ENCODE peak calls at places on chromosomes 7 and 10, in four cellular contexts. Y, C, A and P are unnamed samples.

GRCh38 chr10:119412244-119412750 is 130.2 kb downstream of the RGS10 start:
- DNase-seq in C (peak; percentile 50), A (no peak), Y (peak; percentile 82), P (peak; percentile 32)

GRCh38 chr7:51354897-51355296 is 38.3 kb upstream of the COBL start:
- DNase-seq in Y (no peak), C (no peak), A (peak; percentile 17), P (no peak)

GRCh38 chr10:77921395-77921794 is 5.2 kb downstream of the DLG5 start:
- DNase-seq in A (no peak), C (no peak), Y (no peak), P (no peak)

GRCh38 chr7:27182861-27183681 is 2.0 kb downstream of the HOXA11 start:
- DNase-seq in A (no peak), C (no peak), Y (no peak), P (peak; percentile 47)

GRCh38 chr7:47183896-47184629 is 397.8 kb downstream of the TNS3 start:
- DNase-seq in C (no peak), A (no peak), Y (no peak), P (no peak)

GRCh38 chr7:106609416-106609815 is 51.5 kb downstream of the CCDC71L start:
- DNase-seq in Y (no peak), A (no peak), C (no peak), P (no peak)

GRCh38 chr7:126574838-126575250 is 677.9 kb downstream of the GRM8 start:
- DNase-seq in C (no peak), Y (no peak), A (no peak), P (no peak)

GRCh38 chr7:105046414-105046813 is 32.4 kb downstream of the KMT2E start:
- DNase-seq in C (no peak), Y (no peak), A (no peak), P (no peak)

GRCh38 chr10:100826983-100827818 is 81.8 kb downstream of the PAX2 start:
- DNase-seq in Y (no peak), C (no peak), A (peak; percentile 44), P (peak; percentile 56)

GRCh38 chr7:3207387-3207786 is 93.7 kb upstream of the SDK1 start:
- DNase-seq in C (no peak), Y (no peak), A (no peak), P (no peak)

GRCh38 chr7:16083931-16084330 is 337.4 kb downstream of the CRPPA start:
- DNase-seq in A (no peak), Y (no peak), C (no peak), P (no peak)

GRCh38 chr7:78221961-78222751 is 423.6 kb downstream of the PHTF2 start:
- DNase-seq in A (no peak), Y (no peak), C (no peak), P (no peak)

GRCh38 chr7:78224923-78225322 is 426.4 kb downstream of the PHTF2 start:
- DNase-seq in A (no peak), C (no peak), Y (no peak), P (no peak)

GRCh38 chr7:78225534-78225933 is 427.0 kb downstream of the PHTF2 start:
- DNase-seq in Y (no peak), C (no peak), A (no peak), P (no peak)

GRCh38 chr7:78223598-78223997 is 425.0 kb downstream of the PHTF2 start:
- DNase-seq in A (no peak), C (no peak), Y (no peak), P (no peak)

DNA sequence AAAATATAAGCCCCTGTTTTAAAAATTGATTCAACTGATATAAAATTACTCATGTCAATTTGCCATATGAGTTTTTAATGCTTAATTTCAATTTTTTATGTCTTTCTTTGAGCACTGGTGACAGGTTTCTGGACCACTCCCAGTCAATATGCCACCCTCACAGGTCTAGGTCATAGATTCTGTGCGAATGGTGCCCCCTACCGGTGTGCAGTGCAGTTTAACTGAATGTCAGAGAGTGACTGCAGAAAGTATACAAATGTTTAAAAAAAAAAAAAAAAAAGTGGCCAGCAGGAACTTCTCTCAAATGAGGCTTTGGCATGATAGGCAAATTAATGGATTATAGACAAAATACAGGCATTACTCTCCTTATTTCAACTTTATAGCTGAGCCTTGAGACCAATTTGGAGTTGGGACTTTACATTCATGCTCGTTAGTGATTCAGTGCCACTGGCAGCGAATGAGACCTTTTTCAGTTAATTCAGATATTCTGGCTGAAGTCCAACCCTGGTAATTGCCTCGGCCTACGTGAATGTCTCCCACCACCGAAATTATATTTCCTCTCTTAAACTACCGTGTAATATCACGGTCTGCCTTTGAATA is 427.6 kb downstream of the PHTF2 start:
- DNase-seq in Y (peak; percentile 18), A (peak; percentile 53), C (peak; percentile 47), P (peak; percentile 70)
- TF ChIP-seq CTCF in Y (peak; percentile 42), A (peak; percentile 43), C (peak; percentile 73), P (peak; percentile 53)

GRCh38 chr7:4683884-4684565 is 1.9 kb downstream of the FOXK1 start:
- DNase-seq in C (no peak), A (peak; percentile 52), Y (peak; percentile 78), P (peak; percentile 37)

GRCh38 chr7:4681218-4681851 is 760 bp upstream of the FOXK1 start:
- DNase-seq in A (peak; percentile 39), C (no peak), Y (no peak), P (no peak)

GRCh38 chr7:4683043-4683883 is 1.2 kb downstream of the FOXK1 start:
- DNase-seq in C (no peak), A (peak; percentile 37), Y (peak; percentile 38), P (peak; percentile 23)

GRCh38 chr7:4681922-4682620 is at the start of gene FOXK1:
- DNase-seq in C (no peak), A (peak; percentile 78), Y (peak; percentile 76), P (peak; percentile 87)

GRCh38 chr7:4682621-4683042 is 537 bp downstream of the FOXK1 start:
- DNase-seq in A (peak; percentile 68), C (no peak), Y (peak; percentile 36), P (peak; percentile 49)
- TF ChIP-seq CTCF in A (no peak), C (no peak), Y (no peak), P (no peak)

DNA sequence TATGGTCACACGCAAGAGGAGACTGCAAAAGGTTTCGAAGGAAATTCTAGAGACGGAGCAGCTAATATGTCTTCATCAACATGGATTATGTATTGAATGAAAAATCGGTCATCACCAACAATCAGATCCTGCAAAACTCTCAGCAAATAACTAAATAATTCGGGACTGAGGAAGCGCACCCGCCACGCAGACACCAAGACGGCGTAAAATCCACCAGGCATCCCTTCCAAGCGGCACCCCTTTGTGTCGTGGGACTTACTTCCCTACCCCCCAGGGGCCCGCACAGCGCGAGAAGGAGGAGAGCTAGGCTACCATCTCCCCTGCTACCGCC is 749 bp downstream of the ARL3 start:
- DNase-seq in C (no peak), A (no peak), Y (no peak), P (no peak)
- TF ChIP-seq CTCF in C (no peak), A (peak; percentile 65), Y (no peak), P (peak; percentile 51)

DNA sequence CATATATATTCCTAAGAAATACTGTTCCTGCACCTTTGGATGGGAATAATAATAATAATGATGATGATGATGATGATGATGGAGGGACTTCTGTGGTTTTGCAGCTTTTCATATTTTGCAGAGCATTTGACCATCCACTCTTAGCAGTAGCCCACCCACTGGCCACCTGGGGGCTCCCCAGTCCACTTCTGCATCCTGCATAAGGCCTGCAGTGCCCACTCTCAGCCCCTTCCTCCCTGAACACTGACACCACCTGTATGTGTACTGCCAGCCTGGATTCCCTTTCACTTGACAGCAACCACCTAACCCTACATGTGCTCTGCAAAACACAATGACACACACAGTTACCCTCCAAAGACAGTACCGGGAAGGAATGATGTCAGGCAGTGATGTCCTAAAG is 131.4 kb downstream of the ADAM12 start:
- DNase-seq in A (no peak), Y (no peak), C (no peak), P (peak; percentile 16)
- TF ChIP-seq CTCF in A (no peak), Y (no peak), C (peak; percentile 24), P (peak; percentile 21)

GRCh38 chr7:150967332-150967731 is 10.8 kb downstream of the KCNH2 start:
- DNase-seq in Y (no peak), C (no peak), A (no peak), P (no peak)
- TF ChIP-seq CTCF in Y (no peak), C (no peak), A (no peak), P (no peak)

DNA sequence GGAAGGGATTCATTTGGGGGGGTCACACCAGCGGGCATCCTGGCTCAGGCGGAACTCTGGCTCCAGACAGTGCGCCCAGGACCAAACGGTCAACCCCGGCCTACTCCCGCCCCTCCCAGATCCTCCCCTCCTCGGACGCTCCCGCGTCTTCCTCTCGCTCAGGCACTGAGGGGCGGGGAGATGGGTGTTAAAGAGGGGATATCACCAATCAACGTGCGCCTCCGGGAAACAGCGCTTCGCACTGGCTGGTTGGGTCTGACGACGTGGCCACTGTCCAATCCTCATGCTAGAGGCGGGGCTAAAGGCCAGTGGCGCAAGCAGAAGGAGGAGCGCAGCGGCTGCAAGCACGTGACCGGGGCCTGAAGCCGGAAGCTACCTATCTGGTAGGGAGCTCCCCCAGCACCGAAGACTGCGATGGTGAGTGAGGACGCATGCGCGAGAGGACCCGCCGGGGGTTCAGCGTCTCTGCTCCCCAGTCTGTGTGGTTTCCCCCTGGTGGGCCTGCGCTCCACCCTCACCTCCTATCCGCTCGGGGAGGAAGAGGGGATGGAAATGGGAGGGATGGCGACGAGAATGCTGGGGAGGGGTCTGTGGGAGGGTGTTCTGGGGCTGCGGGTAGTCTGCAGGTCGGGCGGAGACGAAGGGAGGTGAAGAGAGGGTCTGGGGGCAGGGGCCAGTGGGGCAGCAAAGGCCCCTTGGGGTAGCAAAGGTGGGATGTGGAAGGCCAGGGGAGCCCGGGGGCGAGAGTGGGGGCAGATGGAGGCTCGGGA is at the start of gene LAMTOR4:
- DNase-seq in A (peak; percentile 99), C (peak; percentile 99), Y (peak; percentile 100), P (peak; percentile 95)
- TF ChIP-seq CTCF in A (no peak), C (no peak), Y (no peak), P (no peak)

GRCh38 chr10:128325788-128326187 is 199.6 kb upstream of the MKI67 start:
- DNase-seq in A (no peak), Y (no peak), C (no peak), P (no peak)

GRCh38 chr10:128322106-128322505 is 195.9 kb upstream of the MKI67 start:
- DNase-seq in A (no peak), Y (no peak), C (no peak), P (no peak)

GRCh38 chr10:128324468-128324867 is 198.2 kb upstream of the MKI67 start:
- DNase-seq in Y (no peak), C (no peak), A (no peak), P (no peak)

GRCh38 chr10:128322950-128323349 is 196.7 kb upstream of the MKI67 start:
- DNase-seq in Y (no peak), A (no peak), C (no peak), P (no peak)

DNA sequence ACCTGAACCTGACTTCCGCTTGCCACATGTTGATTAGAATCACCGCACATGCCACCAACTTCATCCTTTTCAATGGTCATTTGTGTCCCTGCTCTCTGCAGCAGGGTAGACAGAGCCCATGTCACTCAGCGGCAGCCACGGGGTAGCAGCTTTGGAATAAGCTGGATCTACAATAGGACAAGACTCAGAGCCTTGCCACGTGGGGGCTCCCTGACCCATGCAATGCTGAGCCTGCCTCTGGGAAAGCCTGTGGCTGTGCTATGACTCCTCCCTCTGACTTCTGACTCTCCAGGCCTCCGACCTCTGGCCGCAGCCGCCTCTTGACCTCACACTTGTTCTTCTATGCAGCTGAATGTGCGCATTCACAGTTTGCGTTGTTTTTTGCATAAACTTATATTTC is 197.8 kb upstream of the MKI67 start:
- DNase-seq in C (no peak), Y (peak; percentile 28), A (peak; percentile 4), P (peak; percentile 53)
- TF ChIP-seq CTCF in C (no peak), Y (peak; percentile 27), A (no peak), P (peak; percentile 22)